ENCODE peak calls at places on chromosomes 16 and 17, in six cellular contexts. P is CD4-positive, alpha-beta T cell; M is heart right ventricle; S is activated T-helper 1 cell treated with Interleukin-2 at 50 U/mL for 16 hours; I is stimulated activated CD8-positive, alpha-beta memory T cell treated with anti-CD3 and anti-CD28 coated beads, Interleukin-7, amount 100 ng/mL, for 48 hours; R is osteoblast. B is an unnamed sample.
A peak's percentile ranks its signal among the peaks of the same experiment; 100 is the strongest.

GRCh38 chr17:64343833-64344637 is 46.6 kb downstream of the PECAM1 start:
- DNase-seq in P (no peak), M (peak; percentile 81), S (no peak), I (no peak), R (peak; percentile 94), B (no peak)

GRCh38 chr17:75003070-75003956 is 9.2 kb upstream of the MRPL58 start:
- DNase-seq in P (no peak), M (no peak), S (no peak), I (no peak), R (no peak), B (no peak)

GRCh38 chr17:38697061-38697820 is 7.8 kb upstream of the MLLT6 start:
- DNase-seq in P (no peak), M (no peak), S (no peak), I (no peak), R (no peak), B (no peak)

GRCh38 chr16:3832669-3833068 is 47.8 kb downstream of the CREBBP start:
- DNase-seq in P (no peak), M (no peak), S (no peak), I (no peak), R (no peak), B (no peak)

GRCh38 chr17:69540356-69540755 is 125.9 kb downstream of the MAP2K6 start:
- DNase-seq in P (no peak), M (no peak), S (no peak), I (no peak), R (no peak), B (no peak)

GRCh38 chr17:77471984-77472836 is 331.4 kb downstream of the SEC14L1 start:
- DNase-seq in P (no peak), M (peak; percentile 27), S (no peak), I (no peak), R (peak; percentile 86), B (no peak)

GRCh38 chr17:10295728-10296343 is 77.0 kb downstream of the MYH13 start:
- DNase-seq in P (no peak), M (peak; percentile 21), S (no peak), I (no peak), R (no peak), B (no peak)

GRCh38 chr17:66740226-66740625 is 94.7 kb upstream of the CACNG5 start:
- DNase-seq in P (no peak), M (no peak), S (no peak), I (no peak), R (no peak), B (no peak)

GRCh38 chr16:11409398-11409797 is 64.1 kb downstream of the RMI2 start:
- DNase-seq in P (no peak), M (no peak), S (no peak), I (no peak), R (peak; percentile 68), B (no peak)

GRCh38 chr17:35167666-35168065 is 20.0 kb downstream of the UNC45B start:
- DNase-seq in P (no peak), M (no peak), S (no peak), I (no peak), R (peak; percentile 80), B (no peak)

GRCh38 chr17:82648761-82649474 is 674 bp upstream of the WDR45B start:
- DNase-seq in P (no peak), M (peak; percentile 69), S (no peak), I (no peak), R (peak; percentile 85), B (no peak)

GRCh38 chr16:767743-768235 is 7.3 kb downstream of the MSLN start:
- DNase-seq in P (no peak), M (no peak), S (no peak), I (no peak), R (no peak), B (no peak)

GRCh38 chr17:42675984-42676423 is 790 bp downstream of the PLEKHH3 start:
- DNase-seq in P (no peak), M (peak; percentile 74), S (no peak), I (no peak), R (peak; percentile 98), B (no peak)

GRCh38 chr17:2239882-2240430 is 63.6 kb downstream of the SMG6 start:
- DNase-seq in P (no peak), M (no peak), S (peak; percentile 28), I (no peak), R (peak; percentile 54), B (no peak)

GRCh38 chr16:3579776-3580175 is 2.6 kb upstream of the NLRC3 start:
- DNase-seq in P (no peak), M (no peak), S (no peak), I (no peak), R (peak; percentile 52), B (no peak)

GRCh38 chr17:9700136-9700535 is 54.8 kb downstream of the USP43 start:
- DNase-seq in P (no peak), M (no peak), S (no peak), I (no peak), R (no peak), B (no peak)

GRCh38 chr17:49604314-49604869 is 28.7 kb downstream of the NXPH3 start:
- DNase-seq in P (no peak), M (no peak), S (no peak), I (no peak), R (no peak), B (no peak)

GRCh38 chr17:2240541-2240940 is 63.0 kb downstream of the SMG6 start:
- DNase-seq in P (no peak), M (no peak), S (no peak), I (no peak), R (no peak), B (no peak)

GRCh38 chr16:3235856-3236669 is 1.1 kb upstream of the ZNF200 start:
- DNase-seq in P (no peak), M (peak; percentile 47), S (peak; percentile 19), I (no peak), R (no peak), B (peak; percentile 5)

GRCh38 chr16:19898924-19899604 is 14.4 kb upstream of the GPRC5B start:
- DNase-seq in P (no peak), M (no peak), S (no peak), I (no peak), R (no peak), B (peak; percentile 5)

GRCh38 chr17:38590988-38591758 is 14.6 kb downstream of the SRCIN1 start:
- DNase-seq in P (no peak), M (no peak), S (no peak), I (no peak), R (no peak), B (no peak)

GRCh38 chr16:82855471-82855870 is 228.7 kb downstream of the CDH13 start:
- DNase-seq in P (no peak), M (no peak), S (no peak), I (no peak), R (peak; percentile 70), B (no peak)

B was measured in effector CD8-positive, alpha-beta T cell.